ENCODE peak calls at places on chromosomes 12 and 14, in seven cellular contexts. K, B, I, D, N, X and V are unnamed samples.

GRCh38 chr12:98211914-98212695 is 303.3 kb upstream of the TMPO start:
- DNase-seq in K (no peak), B (no peak), I (no peak), D (no peak), N (no peak), X (no peak), V (no peak)

GRCh38 chr14:23078692-23079116 is 16.2 kb downstream of the ACIN1 start:
- DNase-seq in K (peak; percentile 98), B (no peak), I (peak; percentile 68), D (no peak), N (peak; percentile 98), X (peak; percentile 97), V (no peak)

GRCh38 chr12:55820679-55821078 is 2.8 kb downstream of the ORMDL2 start:
- DNase-seq in K (no peak), B (no peak), I (peak; percentile 45), D (no peak), N (peak; percentile 49), X (peak; percentile 48), V (no peak)

GRCh38 chr12:123670882-123671728 is at the start of gene TCTN2:
- DNase-seq in K (peak; percentile 87), B (peak; percentile 76), I (peak; percentile 96), D (peak; percentile 98), N (peak; percentile 95), X (peak; percentile 91), V (peak; percentile 87)

GRCh38 chr12:64318605-64319004 is 72.0 kb downstream of the C12orf56 start:
- DNase-seq in K (peak; percentile 4), B (peak; percentile 54), I (peak; percentile 88), D (peak; percentile 90), N (peak; percentile 36), X (peak; percentile 12), V (peak; percentile 8)

GRCh38 chr14:33508663-33509062 is 442.2 kb downstream of the EGLN3 start:
- DNase-seq in K (no peak), B (no peak), I (no peak), D (no peak), N (no peak), X (no peak), V (no peak)

GRCh38 chr12:108671110-108671509 is 37.4 kb upstream of the SELPLG start:
- DNase-seq in K (no peak), B (no peak), I (no peak), D (no peak), N (no peak), X (no peak), V (no peak)

GRCh38 chr12:15928345-15928744 is 17.2 kb downstream of the DERA start:
- DNase-seq in K (peak; percentile 96), B (no peak), I (peak; percentile 68), D (no peak), N (peak; percentile 79), X (peak; percentile 74), V (no peak)

GRCh38 chr12:24561411-24561871 is 387.5 kb downstream of the BCAT1 start:
- DNase-seq in K (peak; percentile 65), B (no peak), I (peak; percentile 91), D (no peak), N (peak; percentile 15), X (peak; percentile 84), V (no peak)

GRCh38 chr12:6788972-6789905 is at the start of gene CD4:
- DNase-seq in K (no peak), B (no peak), I (no peak), D (peak; percentile 60), N (peak; percentile 10), X (no peak), V (no peak)

GRCh38 chr14:75969891-75970290 is 11.9 kb downstream of the TGFB3 start:
- DNase-seq in K (no peak), B (no peak), I (no peak), D (no peak), N (no peak), X (no peak), V (no peak)

GRCh38 chr12:117881517-117881916 is 87.3 kb downstream of the KSR2 start:
- DNase-seq in K (no peak), B (no peak), I (no peak), D (no peak), N (no peak), X (no peak), V (no peak)

GRCh38 chr14:67477926-67478915 is 10.3 kb downstream of the TMEM229B start:
- DNase-seq in K (no peak), B (no peak), I (no peak), D (no peak), N (no peak), X (no peak), V (no peak)

GRCh38 chr12:48932878-48933277 is 7.6 kb upstream of the FKBP11 start:
- DNase-seq in K (no peak), B (no peak), I (no peak), D (no peak), N (no peak), X (no peak), V (no peak)

GRCh38 chr14:77738559-77739250 is 22.3 kb downstream of the SNW1 start:
- DNase-seq in K (peak; percentile 45), B (no peak), I (no peak), D (no peak), N (no peak), X (no peak), V (no peak)

GRCh38 chr14:70391493-70392391 is 25.1 kb downstream of the SYNJ2BP start:
- DNase-seq in K (no peak), B (no peak), I (no peak), D (no peak), N (no peak), X (no peak), V (no peak)

GRCh38 chr12:19189522-19189921 is 60.0 kb downstream of the PLEKHA5 start:
- DNase-seq in K (peak; percentile 31), B (no peak), I (no peak), D (no peak), N (no peak), X (no peak), V (no peak)

GRCh38 chr12:45051490-45052105 is 699 bp upstream of the DBX2 start:
- DNase-seq in K (no peak), B (no peak), I (peak; percentile 26), D (peak; percentile 52), N (no peak), X (no peak), V (no peak)

GRCh38 chr12:57452937-57453509 is 2.1 kb upstream of the INHBE start:
- DNase-seq in K (peak; percentile 84), B (no peak), I (peak; percentile 90), D (peak; percentile 93), N (peak; percentile 85), X (peak; percentile 88), V (no peak)

GRCh38 chr12:39010406-39010805 is 105.0 kb upstream of the CPNE8 start:
- DNase-seq in K (no peak), B (no peak), I (no peak), D (no peak), N (no peak), X (no peak), V (no peak)

GRCh38 chr12:12804011-12804410 is 9.1 kb upstream of the DDX47 start:
- DNase-seq in K (peak; percentile 80), B (no peak), I (no peak), D (no peak), N (no peak), X (peak; percentile 43), V (no peak)

GRCh38 chr14:54125109-54125508 is 168.5 kb upstream of the BMP4 start:
- DNase-seq in K (no peak), B (no peak), I (no peak), D (no peak), N (no peak), X (no peak), V (no peak)
- H2AK5ac ChIP-seq in K (no peak overlapping the region), B (no peak overlapping the region), I (no peak overlapping the region), D (no peak overlapping the region), N (no peak overlapping the region), X (no peak overlapping the region), V (no peak overlapping the region)

GRCh38 chr14:59986556-59987059 is 66.7 kb downstream of the LRRC9 start:
- DNase-seq in K (no peak), B (no peak), I (no peak), D (no peak), N (no peak), X (no peak), V (no peak)
- H2AK5ac ChIP-seq in K (no peak overlapping the region), B (no peak overlapping the region), I (no peak overlapping the region), D (no peak overlapping the region), N (no peak overlapping the region), X (no peak overlapping the region), V (no peak overlapping the region)

GRCh38 chr14:72554994-72555608 is 338.8 kb downstream of the DPF3 start:
- DNase-seq in K (no peak), B (no peak), I (no peak), D (no peak), N (no peak), X (no peak), V (no peak)
- H2AK5ac ChIP-seq in K (no peak overlapping the region), B (no peak overlapping the region), I (no peak overlapping the region), D (no peak overlapping the region), N (no peak overlapping the region), X (no peak overlapping the region), V (no peak overlapping the region)

DNA sequence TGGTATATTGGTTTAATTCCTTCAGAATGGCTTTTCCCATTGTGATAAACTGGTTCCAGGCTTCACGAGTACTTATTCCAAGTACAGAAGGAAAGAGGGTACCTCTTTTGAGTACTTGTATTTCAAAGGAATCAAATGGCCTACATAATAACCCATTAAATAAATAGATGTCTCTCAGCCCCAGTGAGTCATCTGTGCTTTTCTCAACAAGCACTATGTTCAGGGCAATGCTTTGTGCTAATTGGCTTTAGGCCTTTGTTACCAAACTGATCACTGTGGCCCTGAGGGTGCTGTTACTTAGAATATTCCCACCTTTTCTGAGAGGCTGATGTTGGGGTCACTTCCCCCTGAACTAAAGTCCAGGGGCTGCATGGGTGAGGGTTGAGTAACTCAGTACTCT is 107.1 kb downstream of the LRRK2 start:
- DNase-seq in K (no peak), B (no peak), I (no peak), D (no peak), N (no peak), X (peak; percentile 6), V (no peak)
- H2AK5ac ChIP-seq in K (no peak overlapping the region), B (no peak overlapping the region), I (no peak overlapping the region), D (no peak overlapping the region), N (no peak overlapping the region), X (no peak overlapping the region), V (no peak overlapping the region)